ENCODE peak calls at places on chromosomes 4 and X, in seven cellular contexts. H, N, R, Z, T, U and W are unnamed samples.

GRCh38 chr4:56147371-56147770 is 198.6 kb downstream of the CEP135 start:
- DNase-seq in H (peak), N (no peak), R (no peak), Z (no peak), T (no peak), U (no peak), W (no peak)

GRCh38 chr4:3010998-3011397 is 47.6 kb downstream of the GRK4 start:
- DNase-seq in H (no peak), N (no peak), R (peak), Z (no peak), T (no peak), U (no peak), W (no peak)

GRCh38 chr4:148200960-148201359 is 241.3 kb downstream of the NR3C2 start:
- DNase-seq in H (no peak), N (no peak), R (no peak), Z (no peak), T (no peak), U (no peak), W (no peak)

GRCh38 chr4:165953181-165953580 is 80.1 kb downstream of the TLL1 start:
- DNase-seq in H (no peak), N (no peak), R (no peak), Z (no peak), T (no peak), U (peak), W (no peak)

GRCh38 chr4:147862043-147862692 is 130.3 kb downstream of the ARHGAP10 start:
- DNase-seq in H (no peak), N (no peak), R (no peak), Z (no peak), T (peak), U (no peak), W (no peak)

GRCh38 chrX:104172788-104173187 is 6.5 kb downstream of the FAM199X start:
- DNase-seq in H (no peak), N (no peak), R (no peak), Z (no peak), T (no peak), U (no peak), W (no peak)

GRCh38 chrX:20968996-20969395 is 405.2 kb upstream of the CNKSR2 start:
- DNase-seq in H (no peak), N (no peak), R (no peak), Z (no peak), T (no peak), U (no peak), W (no peak)

GRCh38 chr4:37928896-37929537 is 31.2 kb upstream of the PTTG2 start:
- DNase-seq in H (peak), N (no peak), R (peak), Z (no peak), T (no peak), U (no peak), W (no peak)

GRCh38 chr4:138821321-138821720 is 194.3 kb upstream of the NOCT start:
- DNase-seq in H (no peak), N (no peak), R (no peak), Z (no peak), T (no peak), U (no peak), W (no peak)

GRCh38 chr4:40059362-40059761 is 2.7 kb downstream of the N4BP2 start:
- DNase-seq in H (no peak), N (no peak), R (no peak), Z (no peak), T (no peak), U (no peak), W (no peak)

GRCh38 chr4:1777822-1778641 is 15.1 kb upstream of the FGFR3 start:
- DNase-seq in H (peak), N (no peak), R (no peak), Z (no peak), T (no peak), U (no peak), W (no peak)

GRCh38 chrX:118271770-118272169 is 74.1 kb upstream of the WDR44 start:
- DNase-seq in H (no peak), N (no peak), R (no peak), Z (no peak), T (no peak), U (no peak), W (no peak)

GRCh38 chr4:153142700-153143438 is 61.4 kb upstream of the TRIM2 start:
- DNase-seq in H (peak), N (peak), R (no peak), Z (peak), T (no peak), U (peak), W (peak)

GRCh38 chr4:31613946-31614623 is 893.9 kb downstream of the PCDH7 start:
- DNase-seq in H (peak), N (peak), R (no peak), Z (no peak), T (no peak), U (no peak), W (no peak)